ENCODE peak calls at places on chromosome 10, in five cellular contexts. One of them, this sample, is unnamed.

GRCh38 chr10:76582536-76582935 is 1055.1 kb downstream of the KCNMA1 start:
- DNase-seq in choroid plexus epithelial cell: peak; percentile 66
- DNase-seq in glutamatergic neuron: no peak
- DNase-seq in pancreas: no peak
- DNase-seq in WERI-Rb-1: no peak
- DNase-seq in this sample: no peak

GRCh38 chr10:122475581-122475980 is 14.2 kb downstream of the HTRA1 start:
- DNase-seq in choroid plexus epithelial cell: no peak
- DNase-seq in pancreas: no peak
- DNase-seq in glutamatergic neuron: peak; percentile 56
- DNase-seq in WERI-Rb-1: no peak
- DNase-seq in this sample: no peak

GRCh38 chr10:119750391-119751230 is 24.8 kb downstream of the INPP5F start:
- DNase-seq in choroid plexus epithelial cell: peak; percentile 93
- DNase-seq in glutamatergic neuron: peak; percentile 72
- DNase-seq in WERI-Rb-1: peak; percentile 72
- DNase-seq in pancreas: peak; percentile 49
- DNase-seq in this sample: peak; percentile 73

GRCh38 chr10:10794056-10794455 is 223.6 kb upstream of the CELF2 start:
- DNase-seq in WERI-Rb-1: no peak
- DNase-seq in choroid plexus epithelial cell: no peak
- DNase-seq in glutamatergic neuron: no peak
- DNase-seq in pancreas: no peak
- DNase-seq in this sample: no peak

GRCh38 chr10:121183241-121183640 is 332.1 kb downstream of the WDR11 start:
- DNase-seq in pancreas: no peak
- DNase-seq in choroid plexus epithelial cell: no peak
- DNase-seq in WERI-Rb-1: peak; percentile 73
- DNase-seq in glutamatergic neuron: peak; percentile 57
- DNase-seq in this sample: no peak

GRCh38 chr10:90588222-90588621 is 269.6 kb downstream of the HTR7 start:
- DNase-seq in pancreas: no peak
- DNase-seq in glutamatergic neuron: no peak
- DNase-seq in choroid plexus epithelial cell: no peak
- DNase-seq in WERI-Rb-1: no peak
- DNase-seq in this sample: no peak

GRCh38 chr10:102732661-102733060 is 11.1 kb upstream of the WBP1L start:
- DNase-seq in glutamatergic neuron: no peak
- DNase-seq in WERI-Rb-1: no peak
- DNase-seq in choroid plexus epithelial cell: no peak
- DNase-seq in pancreas: no peak
- DNase-seq in this sample: no peak

GRCh38 chr10:46329690-46330016 is 42.9 kb downstream of the ANTXRL start:
- DNase-seq in choroid plexus epithelial cell: peak; percentile 72
- DNase-seq in pancreas: no peak
- DNase-seq in glutamatergic neuron: peak; percentile 14
- DNase-seq in WERI-Rb-1: no peak
- DNase-seq in this sample: no peak

GRCh38 chr10:124680675-124681074 is 63.5 kb downstream of the FAM53B start:
- DNase-seq in glutamatergic neuron: no peak
- DNase-seq in pancreas: no peak
- DNase-seq in WERI-Rb-1: peak; percentile 26
- DNase-seq in choroid plexus epithelial cell: peak; percentile 60
- DNase-seq in this sample: no peak

GRCh38 chr10:52004342-52004949 is 305.1 kb upstream of the CSTF2T start:
- DNase-seq in glutamatergic neuron: no peak
- DNase-seq in choroid plexus epithelial cell: peak; percentile 76
- DNase-seq in pancreas: no peak
- DNase-seq in WERI-Rb-1: no peak
- DNase-seq in this sample: peak; percentile 9

GRCh38 chr10:55750458-55750857 is 610.6 kb downstream of the ZWINT start:
- DNase-seq in pancreas: no peak
- DNase-seq in choroid plexus epithelial cell: no peak
- DNase-seq in WERI-Rb-1: no peak
- DNase-seq in glutamatergic neuron: no peak
- DNase-seq in this sample: no peak

GRCh38 chr10:125123363-125124113 is 36.8 kb downstream of the CTBP2 start:
- DNase-seq in glutamatergic neuron: no peak
- DNase-seq in pancreas: peak; percentile 94
- DNase-seq in choroid plexus epithelial cell: peak; percentile 94
- DNase-seq in WERI-Rb-1: no peak
- DNase-seq in this sample: no peak

GRCh38 chr10:132623996-132624846 is 86.6 kb downstream of the INPP5A start:
- DNase-seq in choroid plexus epithelial cell: no peak
- DNase-seq in pancreas: no peak
- DNase-seq in WERI-Rb-1: no peak
- DNase-seq in glutamatergic neuron: no peak
- DNase-seq in this sample: no peak

GRCh38 chr10:76034236-76035009 is 603.0 kb downstream of the LRMDA start:
- DNase-seq in glutamatergic neuron: peak; percentile 32
- DNase-seq in choroid plexus epithelial cell: no peak
- DNase-seq in WERI-Rb-1: peak; percentile 67
- DNase-seq in pancreas: no peak
- DNase-seq in this sample: no peak

GRCh38 chr10:112687647-112688046 is 240.6 kb downstream of the VTI1A start:
- DNase-seq in glutamatergic neuron: no peak
- DNase-seq in WERI-Rb-1: no peak
- DNase-seq in pancreas: no peak
- DNase-seq in choroid plexus epithelial cell: peak; percentile 59
- DNase-seq in this sample: no peak

GRCh38 chr10:122112625-122113160 is 123.7 kb downstream of the TACC2 start:
- DNase-seq in WERI-Rb-1: peak; percentile 80
- DNase-seq in glutamatergic neuron: peak; percentile 79
- DNase-seq in choroid plexus epithelial cell: peak; percentile 93
- DNase-seq in pancreas: peak; percentile 81
- DNase-seq in this sample: peak; percentile 79

GRCh38 chr10:86340176-86340990 is 26.2 kb downstream of the GRID1 start:
- DNase-seq in glutamatergic neuron: peak; percentile 12
- DNase-seq in WERI-Rb-1: no peak
- DNase-seq in pancreas: no peak
- DNase-seq in choroid plexus epithelial cell: no peak
- DNase-seq in this sample: no peak

GRCh38 chr10:102453502-102453901 is 2.2 kb upstream of the C10orf95 start:
- DNase-seq in glutamatergic neuron: no peak
- DNase-seq in pancreas: no peak
- DNase-seq in choroid plexus epithelial cell: no peak
- DNase-seq in WERI-Rb-1: no peak
- DNase-seq in this sample: no peak

GRCh38 chr10:132279873-132280645 is 27.7 kb downstream of the STK32C start:
- DNase-seq in WERI-Rb-1: no peak
- DNase-seq in glutamatergic neuron: peak; percentile 6
- DNase-seq in choroid plexus epithelial cell: no peak
- DNase-seq in pancreas: no peak
- DNase-seq in this sample: no peak

GRCh38 chr10:3741688-3742461 is 43.1 kb downstream of the KLF6 start:
- DNase-seq in glutamatergic neuron: no peak
- DNase-seq in choroid plexus epithelial cell: no peak
- DNase-seq in WERI-Rb-1: no peak
- DNase-seq in pancreas: no peak
- DNase-seq in this sample: no peak

GRCh38 chr10:97685395-97685958 is 1.6 kb downstream of the AVPI1 start:
- DNase-seq in glutamatergic neuron: no peak
- DNase-seq in choroid plexus epithelial cell: peak; percentile 65
- DNase-seq in pancreas: no peak
- DNase-seq in WERI-Rb-1: peak; percentile 26
- DNase-seq in this sample: peak; percentile 27
- TF ChIP-seq CTCF in glutamatergic neuron: peak; percentile 16
- TF ChIP-seq CTCF in choroid plexus epithelial cell: peak; percentile 62
- TF ChIP-seq CTCF in pancreas: no peak
- TF ChIP-seq CTCF in WERI-Rb-1: peak; percentile 28
- TF ChIP-seq CTCF in this sample: peak; percentile 61

GRCh38 chr10:58712982-58713381 is 200.3 kb downstream of the BICC1 start:
- DNase-seq in pancreas: no peak
- DNase-seq in choroid plexus epithelial cell: peak; percentile 51
- DNase-seq in glutamatergic neuron: no peak
- DNase-seq in WERI-Rb-1: no peak
- DNase-seq in this sample: no peak
- TF ChIP-seq CTCF in pancreas: no peak
- TF ChIP-seq CTCF in choroid plexus epithelial cell: peak; percentile 66
- TF ChIP-seq CTCF in glutamatergic neuron: no peak
- TF ChIP-seq CTCF in WERI-Rb-1: no peak
- TF ChIP-seq CTCF in this sample: peak; percentile 34

DNA sequence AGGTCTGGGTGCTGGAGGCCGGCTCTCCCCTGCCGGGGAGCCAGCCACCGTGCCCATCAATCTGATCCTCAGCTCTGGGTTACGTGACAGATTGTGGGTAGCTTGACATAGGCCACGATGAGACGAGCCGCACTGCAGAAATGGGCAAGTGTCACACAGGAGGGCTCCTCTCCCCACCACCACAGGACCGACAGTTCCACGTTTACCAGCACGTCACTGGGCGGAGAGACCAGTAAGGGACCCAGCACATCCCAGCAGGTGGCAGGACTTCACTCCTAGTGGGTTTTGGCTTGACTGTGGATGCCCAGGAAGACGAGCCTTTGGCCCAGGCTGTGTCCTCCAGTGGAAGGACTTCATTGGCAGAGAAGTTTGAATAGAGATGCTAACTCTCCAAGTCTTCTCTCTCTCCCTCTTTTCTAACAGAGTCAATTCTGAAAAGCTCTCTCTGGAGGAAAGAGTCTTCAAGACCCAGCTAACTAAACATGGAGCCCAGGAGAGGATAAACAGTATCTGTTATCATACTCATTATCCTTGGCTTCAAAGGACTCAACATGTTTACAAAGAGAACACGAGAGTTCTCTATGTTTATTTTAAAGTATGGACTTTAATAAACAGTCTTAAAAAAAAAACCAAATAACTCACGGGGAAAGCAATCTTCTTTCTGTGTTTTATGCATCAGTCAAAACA is 129.3 kb upstream of the JCAD start:
- DNase-seq in WERI-Rb-1: no peak
- DNase-seq in choroid plexus epithelial cell: no peak
- DNase-seq in pancreas: no peak
- DNase-seq in glutamatergic neuron: no peak
- DNase-seq in this sample: peak; percentile 15
- TF ChIP-seq CTCF in WERI-Rb-1: no peak
- TF ChIP-seq CTCF in choroid plexus epithelial cell: no peak
- TF ChIP-seq CTCF in pancreas: no peak
- TF ChIP-seq CTCF in glutamatergic neuron: no peak
- TF ChIP-seq CTCF in this sample: no peak

GRCh38 chr10:89245802-89246201 is 5.8 kb downstream of the LIPA start:
- DNase-seq in glutamatergic neuron: no peak
- DNase-seq in choroid plexus epithelial cell: no peak
- DNase-seq in pancreas: no peak
- DNase-seq in WERI-Rb-1: no peak
- DNase-seq in this sample: no peak
- TF ChIP-seq CTCF in glutamatergic neuron: no peak
- TF ChIP-seq CTCF in choroid plexus epithelial cell: peak; percentile 9
- TF ChIP-seq CTCF in pancreas: no peak
- TF ChIP-seq CTCF in WERI-Rb-1: no peak
- TF ChIP-seq CTCF in this sample: no peak

GRCh38 chr10:115572740-115573455 is 479.7 kb downstream of the ATRNL1 start:
- DNase-seq in pancreas: no peak
- DNase-seq in choroid plexus epithelial cell: no peak
- DNase-seq in WERI-Rb-1: peak; percentile 45
- DNase-seq in glutamatergic neuron: peak; percentile 33
- DNase-seq in this sample: peak; percentile 19
- TF ChIP-seq CTCF in pancreas: no peak
- TF ChIP-seq CTCF in choroid plexus epithelial cell: peak; percentile 50
- TF ChIP-seq CTCF in WERI-Rb-1: peak; percentile 82
- TF ChIP-seq CTCF in glutamatergic neuron: peak; percentile 51
- TF ChIP-seq CTCF in this sample: peak; percentile 57

GRCh38 chr10:101029520-101030309 is 1.2 kb downstream of the PDZD7 start:
- DNase-seq in WERI-Rb-1: no peak
- DNase-seq in choroid plexus epithelial cell: no peak
- DNase-seq in glutamatergic neuron: peak; percentile 41
- DNase-seq in pancreas: no peak
- DNase-seq in this sample: peak; percentile 44
- TF ChIP-seq CTCF in WERI-Rb-1: peak; percentile 61
- TF ChIP-seq CTCF in choroid plexus epithelial cell: peak; percentile 31
- TF ChIP-seq CTCF in glutamatergic neuron: peak; percentile 38
- TF ChIP-seq CTCF in pancreas: no peak
- TF ChIP-seq CTCF in this sample: no peak

GRCh38 chr10:72517244-72517643 is 108.6 kb downstream of the MICU1 start:
- DNase-seq in pancreas: no peak
- DNase-seq in choroid plexus epithelial cell: no peak
- DNase-seq in glutamatergic neuron: no peak
- DNase-seq in WERI-Rb-1: no peak
- DNase-seq in this sample: no peak
- TF ChIP-seq CTCF in pancreas: no peak
- TF ChIP-seq CTCF in choroid plexus epithelial cell: no peak
- TF ChIP-seq CTCF in glutamatergic neuron: no peak
- TF ChIP-seq CTCF in WERI-Rb-1: no peak
- TF ChIP-seq CTCF in this sample: no peak

DNA sequence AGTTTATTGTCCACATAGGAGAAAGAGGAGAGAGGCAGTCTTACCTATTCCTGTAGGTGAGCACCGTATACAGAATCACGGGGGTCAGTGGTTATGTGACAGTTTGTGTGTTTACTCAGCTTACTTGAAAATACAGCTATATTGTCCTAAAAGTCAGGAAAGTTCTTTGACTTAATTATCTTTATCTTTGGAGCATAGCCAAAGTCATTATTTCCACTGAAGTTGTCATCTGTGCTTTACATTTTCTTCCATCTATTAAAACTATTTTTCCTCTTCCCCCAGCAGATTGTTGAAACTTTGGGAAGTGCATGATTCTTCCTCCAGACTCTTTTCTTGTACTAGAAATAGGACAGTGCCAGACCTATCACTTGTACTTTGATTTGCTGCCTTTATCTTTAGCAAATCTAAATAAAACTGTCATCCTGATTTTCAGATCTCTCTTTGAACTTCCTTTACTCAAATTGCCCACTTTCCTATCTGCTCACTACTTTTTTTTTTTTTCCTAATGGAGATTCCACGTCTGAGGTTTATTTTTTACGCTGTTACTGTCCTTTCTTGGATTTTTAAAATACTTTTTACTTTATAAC is 58.3 kb downstream of the TAF3 start:
- DNase-seq in choroid plexus epithelial cell: no peak
- DNase-seq in WERI-Rb-1: no peak
- DNase-seq in pancreas: no peak
- DNase-seq in glutamatergic neuron: no peak
- DNase-seq in this sample: no peak
- TF ChIP-seq CTCF in choroid plexus epithelial cell: no peak
- TF ChIP-seq CTCF in WERI-Rb-1: no peak
- TF ChIP-seq CTCF in pancreas: no peak
- TF ChIP-seq CTCF in glutamatergic neuron: no peak
- TF ChIP-seq CTCF in this sample: no peak

GRCh38 chr10:14971867-14972448 is 12.8 kb downstream of the MEIG1 start:
- DNase-seq in WERI-Rb-1: peak; percentile 33
- DNase-seq in choroid plexus epithelial cell: peak; percentile 31
- DNase-seq in pancreas: no peak
- DNase-seq in glutamatergic neuron: peak; percentile 60
- DNase-seq in this sample: peak; percentile 65
- TF ChIP-seq CTCF in WERI-Rb-1: peak; percentile 49
- TF ChIP-seq CTCF in choroid plexus epithelial cell: peak; percentile 68
- TF ChIP-seq CTCF in pancreas: no peak
- TF ChIP-seq CTCF in glutamatergic neuron: peak; percentile 39
- TF ChIP-seq CTCF in this sample: peak; percentile 35

This sample was measured in endothelial cell.